ENCODE peak calls at places on chromosome 21, in nine cellular contexts. Q, E, C, H, I, A, P, Y and T are unnamed samples.

GRCh38 chr21:36330904-36331303 is 10.9 kb downstream of the MORC3 start:
- DNase-seq in E (peak; percentile 37), H (peak; percentile 71), P (peak; percentile 59), I (peak; percentile 57), Y (no peak), C (no peak), A (peak; percentile 41), Q (no peak), T (peak; percentile 54)

GRCh38 chr21:36155603-36156338 is 853 bp upstream of the DOP1B start:
- DNase-seq in E (peak; percentile 44), Y (no peak), Q (peak; percentile 43), P (no peak), I (peak; percentile 6), H (no peak), C (peak; percentile 90), A (peak; percentile 10), T (peak; percentile 82)

GRCh38 chr21:39713905-39714304 is 31.1 kb upstream of the IGSF5 start:
- DNase-seq in H (no peak), Y (no peak), E (no peak), I (no peak), A (no peak), C (no peak), Q (no peak), P (no peak), T (no peak)

GRCh38 chr21:16280731-16281130 is 550.9 kb downstream of the USP25 start:
- DNase-seq in E (no peak), Y (no peak), C (no peak), P (no peak), A (no peak), Q (no peak), I (no peak), H (peak; percentile 27), T (no peak)

GRCh38 chr21:30434033-30434631 is 4.1 kb downstream of the KRTAP13-4 start:
- DNase-seq in C (no peak), E (no peak), H (peak; percentile 47), P (peak; percentile 56), Y (no peak), I (peak; percentile 56), A (no peak), Q (no peak), T (no peak)

GRCh38 chr21:29152936-29153335 is 22.5 kb downstream of the MAP3K7CL start:
- DNase-seq in I (no peak), C (no peak), A (no peak), P (no peak), Q (no peak), Y (no peak), E (no peak), H (no peak), T (no peak)

GRCh38 chr21:25487046-25487594 is 120.2 kb downstream of the MRPL39 start:
- DNase-seq in Y (no peak), H (peak; percentile 34), A (no peak), P (peak; percentile 18), C (no peak), E (no peak), I (no peak), Q (no peak), T (no peak)

GRCh38 chr21:38352536-38353219 is 95.9 kb downstream of the KCNJ15 start:
- DNase-seq in Q (peak; percentile 28), A (no peak), I (peak; percentile 68), H (peak; percentile 89), Y (peak; percentile 47), C (peak; percentile 82), E (peak; percentile 31), P (peak; percentile 48), T (peak; percentile 50)

GRCh38 chr21:16454371-16454770 is 724.6 kb downstream of the USP25 start:
- DNase-seq in Y (no peak), E (no peak), Q (no peak), C (no peak), P (no peak), A (no peak), I (no peak), H (peak; percentile 37), T (no peak)

GRCh38 chr21:36756527-36756926 is 57.6 kb downstream of the SIM2 start:
- DNase-seq in I (peak; percentile 59), A (no peak), Y (no peak), C (no peak), E (no peak), H (peak; percentile 26), P (no peak), Q (no peak), T (no peak)

GRCh38 chr21:21165063-21165645 is 166.9 kb downstream of the NCAM2 start:
- DNase-seq in C (no peak), Q (peak; percentile 24), H (peak; percentile 94), E (no peak), I (no peak), A (no peak), Y (no peak), P (no peak), T (no peak)

DNA sequence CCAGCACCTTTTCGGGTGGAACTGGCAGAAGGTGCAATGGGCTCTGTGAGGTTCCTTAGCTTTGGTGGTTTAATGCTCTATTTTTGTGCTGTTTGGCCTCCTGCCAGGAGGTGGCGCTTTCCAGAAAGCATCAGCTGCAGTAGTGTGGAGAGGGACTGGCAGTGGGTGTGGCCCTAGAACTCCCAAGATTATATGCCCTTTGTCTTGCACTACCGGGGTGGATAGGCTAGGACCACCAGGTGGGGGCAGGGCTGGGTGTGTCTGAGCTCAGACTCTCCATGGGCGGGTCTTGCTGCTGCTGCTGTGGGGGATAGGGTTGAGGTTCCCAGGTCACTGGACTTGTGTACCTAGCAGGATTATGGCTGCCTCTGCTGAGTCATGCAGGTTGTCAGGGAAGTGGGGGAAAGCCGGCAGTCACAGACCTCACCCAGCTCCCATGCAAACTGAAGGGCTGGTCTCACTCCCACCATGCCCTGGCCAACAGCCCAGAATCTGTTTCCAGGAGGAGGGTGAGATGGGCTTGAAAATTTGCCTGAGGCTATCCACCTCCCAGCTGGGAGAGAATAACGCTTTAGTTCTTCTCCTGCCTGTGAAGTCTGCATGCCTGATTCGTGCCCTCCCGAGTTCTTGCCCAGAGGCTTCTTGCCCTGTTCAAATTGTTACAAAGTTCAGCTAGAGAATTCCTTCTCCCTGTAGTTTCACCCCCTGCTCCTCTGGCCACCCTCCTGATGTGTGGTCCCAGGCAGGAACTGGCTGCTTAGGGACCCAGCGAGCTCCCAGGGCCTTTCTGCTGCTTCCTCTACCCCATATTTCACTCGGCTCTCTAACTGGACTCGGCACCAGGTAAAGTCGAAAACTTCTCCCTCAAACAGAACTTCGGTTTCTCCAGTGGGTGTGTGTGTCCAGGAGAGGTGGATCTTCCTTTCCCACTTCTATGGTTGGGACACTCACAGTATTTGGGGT is 76.5 kb upstream of the BTG3 start:
- DNase-seq in A (peak; percentile 32), E (peak; percentile 26), Q (peak; percentile 56), I (no peak), Y (peak; percentile 94), P (peak; percentile 39), C (no peak), H (no peak), T (peak; percentile 27)
- H3K27ac ChIP-seq in A (no peak overlapping the region), E (no peak overlapping the region), Q (no peak overlapping the region), I (no peak overlapping the region), Y (peak overlapping the region; percentile 89), P (no peak overlapping the region), C (peak overlapping the region; percentile 48), H (no peak overlapping the region), T (no peak overlapping the region)

GRCh38 chr21:41809891-41810596 is 43.2 kb upstream of the RIPK4 start:
- DNase-seq in Y (no peak), P (no peak), H (no peak), A (no peak), C (no peak), I (no peak), E (no peak), Q (no peak), T (no peak)

GRCh38 chr21:41808094-41808493 is 41.2 kb upstream of the RIPK4 start:
- DNase-seq in I (no peak), A (no peak), E (no peak), Y (no peak), C (no peak), Q (no peak), H (no peak), P (no peak), T (no peak)

GRCh38 chr21:41806773-41807172 is 39.9 kb upstream of the RIPK4 start:
- DNase-seq in E (no peak), H (no peak), C (no peak), Y (no peak), I (no peak), P (no peak), Q (no peak), A (no peak), T (no peak)

GRCh38 chr21:41810597-41810932 is 43.7 kb upstream of the RIPK4 start:
- DNase-seq in E (no peak), H (no peak), Q (no peak), C (no peak), P (no peak), Y (no peak), I (no peak), A (no peak), T (no peak)

GRCh38 chr21:41808846-41809245 is 42.0 kb upstream of the RIPK4 start:
- DNase-seq in I (no peak), P (no peak), Q (no peak), E (no peak), C (no peak), Y (no peak), H (no peak), A (no peak), T (no peak)
- H3K27ac ChIP-seq in I (no peak overlapping the region), P (no peak overlapping the region), Q (no peak overlapping the region), E (no peak overlapping the region), C (no peak overlapping the region), Y (no peak overlapping the region), H (no peak overlapping the region), A (no peak overlapping the region), T (no peak overlapping the region)

DNA sequence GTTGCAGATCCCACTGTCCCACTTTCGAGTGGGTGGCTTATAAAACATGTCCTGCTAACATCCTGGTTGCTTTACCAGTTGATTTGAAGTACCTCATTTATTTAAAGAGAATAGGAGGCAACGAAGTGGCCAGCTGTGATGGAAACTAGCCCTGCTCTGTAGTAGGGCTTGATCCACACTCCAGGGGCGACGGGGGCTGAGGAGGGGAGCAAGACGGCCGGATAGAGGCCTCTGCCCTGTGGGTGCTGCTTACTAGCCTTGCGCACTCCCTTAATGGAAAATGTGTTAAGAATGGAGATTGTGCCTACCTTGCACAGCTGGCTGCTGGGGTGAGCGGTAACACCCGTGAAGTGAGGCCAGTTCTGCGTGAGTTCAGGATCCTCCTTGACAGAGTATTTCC is 41.1 kb upstream of the PWP2 start:
- DNase-seq in E (no peak), C (no peak), H (no peak), P (no peak), I (no peak), A (no peak), Q (no peak), Y (no peak), T (no peak)
- H3K27ac ChIP-seq in E (peak overlapping the region; percentile 85), C (no peak overlapping the region), H (no peak overlapping the region), P (peak overlapping the region; percentile 50), I (no peak overlapping the region), A (peak overlapping the region; percentile 68), Q (peak overlapping the region; percentile 40), Y (no peak overlapping the region), T (no peak overlapping the region)

DNA sequence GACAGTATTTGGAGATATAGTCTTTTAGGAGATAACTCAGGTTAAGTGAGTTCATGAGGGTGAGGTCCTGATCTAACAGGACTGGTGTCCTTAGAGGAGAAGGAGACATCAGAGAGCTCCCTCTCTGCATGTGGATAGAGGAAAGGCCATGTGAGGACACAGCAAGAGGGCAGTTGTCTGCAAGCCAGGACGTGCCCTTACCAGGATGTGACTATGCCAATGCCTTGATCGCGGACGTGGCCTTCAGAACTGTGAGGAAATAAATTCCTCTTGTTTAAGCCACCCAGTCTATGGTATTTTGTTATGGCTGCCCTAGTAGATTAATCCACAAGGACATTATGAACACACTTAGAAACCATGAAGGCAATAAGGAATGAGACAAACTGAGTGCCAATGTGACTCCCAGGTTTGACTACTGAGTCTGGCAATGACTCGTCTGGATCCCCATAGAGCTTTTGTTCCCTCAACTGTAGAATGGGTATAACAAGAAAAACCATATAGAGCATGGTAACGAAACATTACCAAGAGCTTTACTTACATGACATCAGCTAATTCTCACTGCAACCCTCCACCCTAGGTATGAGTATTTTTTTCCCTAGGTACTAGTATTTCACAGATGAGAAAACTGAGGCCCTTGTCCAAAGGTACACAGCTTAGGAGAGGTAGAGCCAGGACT is 6.5 kb downstream of the URB1 start:
- DNase-seq in C (no peak), P (no peak), Y (peak; percentile 61), E (no peak), Q (peak; percentile 73), I (no peak), H (peak; percentile 29), A (no peak), T (no peak)
- H3K27ac ChIP-seq in C (no peak overlapping the region), P (no peak overlapping the region), Y (no peak overlapping the region), E (no peak overlapping the region), Q (no peak overlapping the region), I (no peak overlapping the region), H (peak overlapping the region; percentile 25), A (no peak overlapping the region), T (peak overlapping the region; percentile 26)